ENCODE peak calls at places on chromosomes 4 and X, in six cellular contexts. P is aorta, T is gastrocnemius medialis, D is right atrium auricular region, A is H7, M is neural progenitor cell. J is an unnamed sample.

GRCh38 chr4:127809173-127809800 is 27.2 kb downstream of the HSPA4L start:
- DNase-seq in P (no peak), T (no peak), D (no peak), A (no peak), M (peak; percentile 15), J (no peak)

GRCh38 chr4:6063684-6064083 is 45.5 kb upstream of the C4orf50 start:
- DNase-seq in P (peak; percentile 71), T (no peak), D (no peak), A (no peak), M (no peak), J (no peak)

GRCh38 chr4:9898596-9899345 is 117.3 kb downstream of the DRD5 start:
- DNase-seq in P (no peak), T (no peak), D (peak; percentile 61), A (peak; percentile 83), M (peak; percentile 87), J (no peak)

GRCh38 chrX:95884196-95884595 is 800.4 kb upstream of the DIAPH2 start:
- DNase-seq in P (no peak), T (no peak), D (no peak), A (no peak), M (no peak), J (no peak)

GRCh38 chrX:108122748-108123147 is 31.2 kb downstream of the ATG4A start:
- DNase-seq in P (no peak), T (no peak), D (no peak), A (no peak), M (no peak), J (no peak)

GRCh38 chr4:126977306-126977705 is 655.5 kb upstream of the INTU start:
- DNase-seq in P (no peak), T (no peak), D (no peak), A (no peak), M (peak; percentile 40), J (no peak)

GRCh38 chr4:82005153-82005552 is 368.6 kb downstream of the HNRNPD start:
- DNase-seq in P (no peak), T (no peak), D (no peak), A (no peak), M (no peak), J (no peak)

GRCh38 chrX:103431316-103431715 is 55.0 kb downstream of the BEX3 start:
- DNase-seq in P (no peak), T (no peak), D (no peak), A (no peak), M (no peak), J (no peak)

GRCh38 chr4:148315049-148315448 is 127.2 kb downstream of the NR3C2 start:
- DNase-seq in P (no peak), T (peak; percentile 34), D (no peak), A (no peak), M (no peak), J (no peak)

GRCh38 chrX:19814240-19814639 is 73.2 kb downstream of the SH3KBP1 start:
- DNase-seq in P (no peak), T (peak; percentile 15), D (no peak), A (peak; percentile 40), M (no peak), J (no peak)

GRCh38 chrX:112734250-112734649 is 54.5 kb upstream of the LHFPL1 start:
- DNase-seq in P (no peak), T (no peak), D (no peak), A (no peak), M (no peak), J (no peak)

GRCh38 chr4:23333946-23334878 is 555.6 kb downstream of the PPARGC1A start:
- DNase-seq in P (no peak), T (no peak), D (no peak), A (peak; percentile 26), M (peak; percentile 54), J (no peak)

GRCh38 chrX:64176876-64177275 is 28.6 kb downstream of the AMER1 start:
- DNase-seq in P (no peak), T (no peak), D (no peak), A (no peak), M (no peak), J (no peak)

GRCh38 chr4:107561481-107561880 is 158.6 kb downstream of the PAPSS1 start:
- DNase-seq in P (no peak), T (no peak), D (no peak), A (no peak), M (no peak), J (no peak)

GRCh38 chrX:43735534-43735933 is 79.4 kb downstream of the MAOA start:
- DNase-seq in P (no peak), T (peak; percentile 34), D (no peak), A (no peak), M (no peak), J (no peak)

GRCh38 chr4:1361391-1361790 is 14.4 kb downstream of the UVSSA start:
- DNase-seq in P (no peak), T (no peak), D (no peak), A (no peak), M (no peak), J (no peak)

GRCh38 chrX:68287419-68287818 is 145.9 kb downstream of the OPHN1 start:
- DNase-seq in P (no peak), T (no peak), D (no peak), A (no peak), M (no peak), J (no peak)

GRCh38 chrX:3443186-3443585 is 96.7 kb upstream of the MXRA5 start:
- DNase-seq in P (no peak), T (no peak), D (no peak), A (no peak), M (no peak), J (no peak)

GRCh38 chr4:138181288-138181687 is 60.9 kb downstream of the SLC7A11 start:
- DNase-seq in P (no peak), T (no peak), D (no peak), A (no peak), M (no peak), J (no peak)

DNA sequence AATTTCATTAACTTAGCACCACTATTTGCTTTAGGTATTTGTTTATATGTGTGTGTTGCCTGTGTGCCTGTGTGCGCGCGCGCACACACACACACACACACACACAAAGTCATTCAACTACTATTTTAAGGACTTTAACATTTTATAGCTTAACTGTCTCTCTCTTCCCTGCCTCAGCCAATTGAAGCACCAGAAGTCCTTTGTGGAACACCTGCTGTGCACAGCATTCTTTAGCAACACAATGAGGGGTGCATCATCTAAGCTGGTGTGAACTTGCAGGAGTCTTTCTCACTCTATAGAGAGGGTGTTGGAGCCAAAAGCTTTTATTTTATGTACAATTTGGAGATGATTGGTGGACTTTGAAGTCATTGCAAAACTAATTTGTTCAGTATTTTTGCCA is 31.3 kb downstream of the SLIT2 start:
- DNase-seq in P (no peak), T (no peak), D (no peak), A (peak; percentile 52), M (peak; percentile 81), J (no peak)
- H3K4me3 ChIP-seq in P (no peak overlapping the region), T (no peak overlapping the region), D (no peak overlapping the region), A (no peak overlapping the region), M (no peak overlapping the region), J (no peak overlapping the region)

GRCh38 chr4:15870921-15871664 is 67.4 kb downstream of the FGFBP1 start:
- DNase-seq in P (no peak), T (no peak), D (no peak), A (no peak), M (no peak), J (no peak)

GRCh38 chr4:15868065-15868464 is 70.5 kb downstream of the FGFBP1 start:
- DNase-seq in P (no peak), T (no peak), D (no peak), A (no peak), M (peak; percentile 11), J (no peak)

GRCh38 chr4:15864771-15865566 is 73.6 kb downstream of the FGFBP1 start:
- DNase-seq in P (no peak), T (no peak), D (no peak), A (no peak), M (no peak), J (no peak)

GRCh38 chr4:15870079-15870478 is 68.5 kb downstream of the FGFBP1 start:
- DNase-seq in P (no peak), T (no peak), D (no peak), A (no peak), M (no peak), J (no peak)

DNA sequence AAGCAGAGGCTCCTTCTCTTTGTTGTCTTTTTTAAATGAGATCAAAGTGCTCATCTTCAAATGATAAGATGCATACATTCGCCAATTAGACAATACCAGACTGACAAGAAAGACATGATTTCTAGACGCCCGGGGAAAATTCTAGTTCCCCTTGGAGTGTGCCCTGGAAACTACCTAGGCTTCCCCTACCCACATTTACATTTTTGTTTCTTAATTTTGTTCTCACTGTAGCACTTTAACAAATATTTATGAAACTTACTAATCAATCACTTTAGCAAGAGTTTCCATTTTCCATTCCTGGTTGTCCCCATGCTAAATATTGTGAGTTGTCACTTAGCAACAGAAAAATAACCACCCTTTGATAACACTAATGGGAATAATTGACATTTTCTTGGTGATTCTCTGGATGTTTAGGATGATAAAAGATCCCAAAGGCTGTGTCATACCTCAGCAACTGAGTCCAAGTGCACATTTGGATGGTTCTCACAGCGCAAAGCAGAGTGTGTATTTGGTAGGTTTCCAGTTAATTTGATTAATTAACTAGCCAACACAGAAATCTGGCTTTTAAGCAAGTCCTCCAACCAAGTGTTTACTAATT is 69.6 kb downstream of the FGFBP1 start:
- DNase-seq in P (no peak), T (no peak), D (no peak), A (no peak), M (no peak), J (no peak)
- H3K4me3 ChIP-seq in P (no peak overlapping the region), T (no peak overlapping the region), D (no peak overlapping the region), A (no peak overlapping the region), M (no peak overlapping the region), J (no peak overlapping the region)

GRCh38 chr4:166527500-166527899 is 654.5 kb downstream of the TLL1 start:
- DNase-seq in P (no peak), T (no peak), D (no peak), A (no peak), M (peak; percentile 11), J (no peak)
- H3K4me3 ChIP-seq in P (no peak overlapping the region), T (no peak overlapping the region), D (no peak overlapping the region), A (no peak overlapping the region), M (no peak overlapping the region), J (no peak overlapping the region)

GRCh38 chr4:39062499-39062898 is 467 bp downstream of the KLHL5 start:
- DNase-seq in P (no peak), T (no peak), D (no peak), A (no peak), M (no peak), J (no peak)
- H3K4me3 ChIP-seq in P (no peak overlapping the region), T (no peak overlapping the region), D (no peak overlapping the region), A (no peak overlapping the region), M (peak overlapping the region; percentile 34), J (no peak overlapping the region)

GRCh38 chrX:37684426-37684825 is 1.2 kb upstream of the XK start:
- DNase-seq in P (no peak), T (peak; percentile 38), D (no peak), A (no peak), M (no peak), J (no peak)

GRCh38 chrX:37684918-37685317 is 673 bp upstream of the XK start:
- DNase-seq in P (no peak), T (no peak), D (no peak), A (peak; percentile 16), M (no peak), J (no peak)

GRCh38 chrX:37686979-37687378 is 1.4 kb downstream of the XK start:
- DNase-seq in P (no peak), T (no peak), D (no peak), A (no peak), M (no peak), J (no peak)

GRCh38 chrX:37685452-37686347 is at the start of gene XK:
- DNase-seq in P (peak; percentile 84), T (peak; percentile 54), D (no peak), A (peak; percentile 76), M (peak; percentile 68), J (peak; percentile 25)

GRCh38 chrX:37686348-37686736 is 751 bp downstream of the XK start:
- DNase-seq in P (no peak), T (no peak), D (no peak), A (no peak), M (no peak), J (no peak)
- H3K4me3 ChIP-seq in P (no peak overlapping the region), T (peak overlapping the region; percentile 64), D (peak overlapping the region; percentile 39), A (no peak overlapping the region), M (peak overlapping the region; percentile 36), J (peak overlapping the region; percentile 64)